ENCODE peak calls at places on chromosome 6, in six cellular contexts. L is cardiac muscle cell, T is gastrocnemius medialis, P is heart right ventricle, Y is HS-27A, F is choroid plexus epithelial cell. Z is an unnamed sample.

GRCh38 chr6:26051683-26052310 is 35.4 kb upstream of the HFE start:
- DNase-seq in L (no peak), T (no peak), P (no peak), Y (no peak), F (no peak), Z (peak)

GRCh38 chr6:11278207-11278559 is 45.7 kb upstream of the NEDD9 start:
- DNase-seq in L (no peak), T (no peak), P (no peak), Y (no peak), F (no peak), Z (no peak)

GRCh38 chr6:141552463-141552862 is 580.3 kb upstream of the GJE1 start:
- DNase-seq in L (peak), T (no peak), P (no peak), Y (peak), F (peak), Z (peak)

GRCh38 chr6:82385961-82386360 is 22.3 kb downstream of the TPBG start:
- DNase-seq in L (no peak), T (no peak), P (no peak), Y (no peak), F (no peak), Z (no peak)

GRCh38 chr6:55212147-55212546 is 37.8 kb downstream of the HCRTR2 start:
- DNase-seq in L (peak), T (no peak), P (no peak), Y (no peak), F (peak), Z (peak)

GRCh38 chr6:82397962-82398692 is 34.5 kb downstream of the TPBG start:
- DNase-seq in L (peak), T (no peak), P (no peak), Y (no peak), F (peak), Z (peak)

GRCh38 chr6:158031445-158032353 is 50.0 kb downstream of the SYNJ2 start:
- DNase-seq in L (peak), T (no peak), P (peak), Y (peak), F (peak), Z (peak)

GRCh38 chr6:84976516-84977420 is 212.4 kb upstream of the TBX18 start:
- DNase-seq in L (peak), T (no peak), P (no peak), Y (no peak), F (peak), Z (no peak)

GRCh38 chr6:135022050-135022697 is 32.4 kb downstream of the HBS1L start:
- DNase-seq in L (no peak), T (no peak), P (no peak), Y (no peak), F (no peak), Z (no peak)

GRCh38 chr6:14406616-14407343 is 289.2 kb downstream of the CD83 start:
- DNase-seq in L (no peak), T (no peak), P (no peak), Y (no peak), F (no peak), Z (no peak)

GRCh38 chr6:163814494-163815364 is 400.2 kb downstream of the QKI start:
- DNase-seq in L (peak), T (peak), P (no peak), Y (no peak), F (peak), Z (peak)

GRCh38 chr6:15489563-15489962 is 173.3 kb downstream of the DTNBP1 start:
- DNase-seq in L (no peak), T (no peak), P (no peak), Y (no peak), F (no peak), Z (no peak)

GRCh38 chr6:31702421-31702818 is 704 bp downstream of the ABHD16A start:
- DNase-seq in L (no peak), T (no peak), P (no peak), Y (no peak), F (no peak), Z (no peak)

GRCh38 chr6:149445573-149445972 is 39.2 kb downstream of the ZC3H12D start:
- DNase-seq in L (no peak), T (no peak), P (no peak), Y (no peak), F (no peak), Z (no peak)

GRCh38 chr6:165002358-165002757 is 307.0 kb downstream of the C6orf118 start:
- DNase-seq in L (no peak), T (no peak), P (no peak), Y (no peak), F (no peak), Z (no peak)

GRCh38 chr6:168607272-168608112 is 166.5 kb downstream of the SMOC2 start:
- DNase-seq in L (no peak), T (no peak), P (no peak), Y (no peak), F (no peak), Z (no peak)

GRCh38 chr6:132797975-132798819 is at the start of gene SLC18B1:
- DNase-seq in L (peak), T (peak), P (peak), Y (no peak), F (peak), Z (peak)

GRCh38 chr6:152858151-152858550 is 107.6 kb downstream of the VIP start:
- DNase-seq in L (no peak), T (no peak), P (no peak), Y (no peak), F (no peak), Z (no peak)

GRCh38 chr6:159061805-159062563 is 17.2 kb upstream of the TAGAP start:
- DNase-seq in L (no peak), T (no peak), P (no peak), Y (no peak), F (no peak), Z (no peak)

GRCh38 chr6:21396313-21396712 is 197.2 kb upstream of the SOX4 start:
- DNase-seq in L (peak), T (no peak), P (no peak), Y (peak), F (peak), Z (peak)

GRCh38 chr6:76770166-76770565 is 693.1 kb downstream of the HTR1B start:
- DNase-seq in L (peak), T (no peak), P (no peak), Y (no peak), F (peak), Z (no peak)